ENCODE peak calls at places on chromosomes 7 and 10, in eight cellular contexts. One of them, this sample, is unnamed.

GRCh38 chr7:31825576-31825975 is 138.6 kb downstream of the PPP1R17 start:
- DNase-seq in adrenal gland: no peak
- DNase-seq in NCI-H1092: no peak
- DNase-seq in esophagus squamous epithelium: no peak
- DNase-seq in Kasumi-1: no peak
- DNase-seq in DMS153: no peak
- DNase-seq in MCF 10A: no peak
- DNase-seq in type B pancreatic cell: no peak
- DNase-seq in this sample: no peak

GRCh38 chr10:63376560-63377304 is 89.0 kb downstream of the JMJD1C start:
- DNase-seq in NCI-H1092: no peak
- DNase-seq in adrenal gland: no peak
- DNase-seq in DMS153: no peak
- DNase-seq in type B pancreatic cell: no peak
- DNase-seq in esophagus squamous epithelium: no peak
- DNase-seq in Kasumi-1: no peak
- DNase-seq in MCF 10A: peak
- DNase-seq in this sample: peak

GRCh38 chr7:116200963-116201362 is 9.4 kb upstream of the TES start:
- DNase-seq in esophagus squamous epithelium: no peak
- DNase-seq in DMS153: no peak
- DNase-seq in type B pancreatic cell: no peak
- DNase-seq in MCF 10A: no peak
- DNase-seq in NCI-H1092: no peak
- DNase-seq in Kasumi-1: no peak
- DNase-seq in adrenal gland: no peak
- DNase-seq in this sample: no peak

GRCh38 chr10:16520900-16521299 is 779 bp downstream of the C1QL3 start:
- DNase-seq in NCI-H1092: no peak
- DNase-seq in DMS153: peak
- DNase-seq in esophagus squamous epithelium: no peak
- DNase-seq in type B pancreatic cell: no peak
- DNase-seq in MCF 10A: no peak
- DNase-seq in Kasumi-1: peak
- DNase-seq in adrenal gland: no peak
- DNase-seq in this sample: no peak

GRCh38 chr10:20466731-20467130 is 430.4 kb downstream of the NEBL start:
- DNase-seq in DMS153: no peak
- DNase-seq in Kasumi-1: no peak
- DNase-seq in MCF 10A: peak
- DNase-seq in NCI-H1092: no peak
- DNase-seq in adrenal gland: peak
- DNase-seq in esophagus squamous epithelium: no peak
- DNase-seq in type B pancreatic cell: no peak
- DNase-seq in this sample: no peak

GRCh38 chr7:107614425-107614824 is 34.4 kb downstream of the BCAP29 start:
- DNase-seq in adrenal gland: no peak
- DNase-seq in Kasumi-1: no peak
- DNase-seq in MCF 10A: peak
- DNase-seq in DMS153: no peak
- DNase-seq in esophagus squamous epithelium: no peak
- DNase-seq in type B pancreatic cell: no peak
- DNase-seq in NCI-H1092: no peak
- DNase-seq in this sample: no peak

GRCh38 chr7:100888529-100888987 is 957 bp downstream of the UFSP1 start:
- DNase-seq in NCI-H1092: no peak
- DNase-seq in Kasumi-1: no peak
- DNase-seq in type B pancreatic cell: no peak
- DNase-seq in esophagus squamous epithelium: no peak
- DNase-seq in DMS153: no peak
- DNase-seq in MCF 10A: no peak
- DNase-seq in adrenal gland: peak
- DNase-seq in this sample: no peak

GRCh38 chr7:107501593-107501992 is 31.7 kb downstream of the GPR22 start:
- DNase-seq in type B pancreatic cell: no peak
- DNase-seq in NCI-H1092: no peak
- DNase-seq in MCF 10A: peak
- DNase-seq in DMS153: peak
- DNase-seq in Kasumi-1: peak
- DNase-seq in adrenal gland: no peak
- DNase-seq in esophagus squamous epithelium: no peak
- DNase-seq in this sample: no peak

GRCh38 chr7:122314284-122314683 is 9.7 kb upstream of the FEZF1 start:
- DNase-seq in adrenal gland: no peak
- DNase-seq in Kasumi-1: no peak
- DNase-seq in DMS153: no peak
- DNase-seq in NCI-H1092: no peak
- DNase-seq in type B pancreatic cell: no peak
- DNase-seq in MCF 10A: no peak
- DNase-seq in esophagus squamous epithelium: no peak
- DNase-seq in this sample: no peak

GRCh38 chr10:49505076-49505475 is 33.8 kb downstream of the ERCC6 start:
- DNase-seq in MCF 10A: no peak
- DNase-seq in DMS153: no peak
- DNase-seq in type B pancreatic cell: no peak
- DNase-seq in esophagus squamous epithelium: no peak
- DNase-seq in NCI-H1092: no peak
- DNase-seq in adrenal gland: no peak
- DNase-seq in Kasumi-1: no peak
- DNase-seq in this sample: no peak

GRCh38 chr7:70312336-70312735 is 714.1 kb downstream of the AUTS2 start:
- DNase-seq in type B pancreatic cell: no peak
- DNase-seq in adrenal gland: no peak
- DNase-seq in NCI-H1092: no peak
- DNase-seq in DMS153: no peak
- DNase-seq in MCF 10A: no peak
- DNase-seq in esophagus squamous epithelium: no peak
- DNase-seq in Kasumi-1: no peak
- DNase-seq in this sample: no peak

GRCh38 chr10:104440221-104440620 is 86.6 kb downstream of the CFAP58 start:
- DNase-seq in esophagus squamous epithelium: no peak
- DNase-seq in NCI-H1092: no peak
- DNase-seq in DMS153: no peak
- DNase-seq in adrenal gland: no peak
- DNase-seq in type B pancreatic cell: no peak
- DNase-seq in Kasumi-1: no peak
- DNase-seq in MCF 10A: no peak
- DNase-seq in this sample: no peak

GRCh38 chr7:981793-982510 is 1.0 kb upstream of the CYP2W1 start:
- DNase-seq in adrenal gland: no peak
- DNase-seq in esophagus squamous epithelium: no peak
- DNase-seq in NCI-H1092: no peak
- DNase-seq in MCF 10A: no peak
- DNase-seq in type B pancreatic cell: no peak
- DNase-seq in Kasumi-1: no peak
- DNase-seq in DMS153: no peak
- DNase-seq in this sample: no peak

GRCh38 chr7:84294907-84295455 is 100.4 kb upstream of the SEMA3A start:
- DNase-seq in Kasumi-1: no peak
- DNase-seq in NCI-H1092: no peak
- DNase-seq in DMS153: no peak
- DNase-seq in esophagus squamous epithelium: no peak
- DNase-seq in type B pancreatic cell: no peak
- DNase-seq in MCF 10A: no peak
- DNase-seq in adrenal gland: no peak
- DNase-seq in this sample: no peak

GRCh38 chr7:55444786-55445185 is 79.6 kb downstream of the LANCL2 start:
- DNase-seq in NCI-H1092: no peak
- DNase-seq in adrenal gland: no peak
- DNase-seq in Kasumi-1: no peak
- DNase-seq in esophagus squamous epithelium: no peak
- DNase-seq in DMS153: no peak
- DNase-seq in type B pancreatic cell: no peak
- DNase-seq in MCF 10A: no peak
- DNase-seq in this sample: no peak

GRCh38 chr7:7693881-7694280 is 24.5 kb downstream of the RPA3 start:
- DNase-seq in NCI-H1092: no peak
- DNase-seq in DMS153: no peak
- DNase-seq in type B pancreatic cell: no peak
- DNase-seq in adrenal gland: no peak
- DNase-seq in esophagus squamous epithelium: no peak
- DNase-seq in Kasumi-1: no peak
- DNase-seq in MCF 10A: peak
- DNase-seq in this sample: no peak

GRCh38 chr10:130757271-130757670 is 554.2 kb downstream of the TCERG1L start:
- DNase-seq in adrenal gland: no peak
- DNase-seq in NCI-H1092: no peak
- DNase-seq in DMS153: no peak
- DNase-seq in type B pancreatic cell: peak
- DNase-seq in MCF 10A: no peak
- DNase-seq in esophagus squamous epithelium: no peak
- DNase-seq in Kasumi-1: no peak
- DNase-seq in this sample: no peak

GRCh38 chr7:35565927-35566326 is 129.0 kb downstream of the HERPUD2 start:
- DNase-seq in DMS153: peak
- DNase-seq in MCF 10A: peak
- DNase-seq in Kasumi-1: no peak
- DNase-seq in NCI-H1092: no peak
- DNase-seq in type B pancreatic cell: no peak
- DNase-seq in esophagus squamous epithelium: no peak
- DNase-seq in adrenal gland: no peak
- DNase-seq in this sample: no peak

GRCh38 chr10:61990761-61991135 is 89.2 kb downstream of the ARID5B start:
- DNase-seq in adrenal gland: no peak
- DNase-seq in DMS153: no peak
- DNase-seq in Kasumi-1: no peak
- DNase-seq in NCI-H1092: no peak
- DNase-seq in MCF 10A: no peak
- DNase-seq in type B pancreatic cell: no peak
- DNase-seq in esophagus squamous epithelium: no peak
- DNase-seq in this sample: no peak

GRCh38 chr7:16492513-16493062 is 27.1 kb upstream of the SOSTDC1 start:
- DNase-seq in MCF 10A: no peak
- DNase-seq in type B pancreatic cell: no peak
- DNase-seq in Kasumi-1: no peak
- DNase-seq in esophagus squamous epithelium: no peak
- DNase-seq in DMS153: no peak
- DNase-seq in NCI-H1092: no peak
- DNase-seq in adrenal gland: no peak
- DNase-seq in this sample: no peak